ENCODE peak calls at places on chromosomes 3 and 15, in ten cellular contexts. Q, J, N, D, M, E, Z, S, R and L are unnamed samples.

GRCh38 chr3:49238274-49239127 is 38.5 kb downstream of the C3orf62 start:
- DNase-seq in M (no peak), E (no peak), D (peak; percentile 13), Q (peak; percentile 88), R (no peak), J (peak; percentile 95), Z (peak; percentile 93), S (no peak), N (peak; percentile 84), L (peak; percentile 21)

GRCh38 chr3:148648685-148649352 is 48.9 kb upstream of the AGTR1 start:
- DNase-seq in J (no peak), M (no peak), Z (no peak), E (no peak), S (peak; percentile 49), D (no peak), Q (no peak), N (peak; percentile 73), R (no peak), L (peak; percentile 31)

GRCh38 chr3:130491431-130491830 is 25.5 kb upstream of the COL6A6 start:
- DNase-seq in E (no peak), R (no peak), S (no peak), J (no peak), Z (no peak), Q (no peak), N (no peak), D (peak; percentile 12), M (no peak), L (no peak)

GRCh38 chr15:37031198-37031597 is 69.2 kb downstream of the MEIS2 start:
- DNase-seq in N (peak; percentile 89), Q (no peak), E (no peak), D (no peak), Z (no peak), J (no peak), R (no peak), S (no peak), M (no peak), L (peak; percentile 48)

GRCh38 chr3:119808843-119809242 is 26.9 kb downstream of the NR1I2 start:
- DNase-seq in M (no peak), R (no peak), Z (no peak), D (no peak), Q (no peak), N (no peak), E (no peak), J (no peak), S (no peak), L (no peak)

GRCh38 chr15:24054547-24055245 is 367.6 kb upstream of the NDN start:
- DNase-seq in Q (no peak), M (no peak), Z (no peak), J (no peak), D (no peak), S (no peak), R (no peak), N (no peak), E (peak; percentile 53), L (no peak)

GRCh38 chr3:151460774-151461450 is at the start of gene IGSF10:
- DNase-seq in E (peak; percentile 46), R (no peak), M (no peak), D (peak; percentile 42), J (no peak), Z (no peak), Q (no peak), N (no peak), S (no peak), L (no peak)

GRCh38 chr3:127490271-127491023 is 100.1 kb downstream of the TPRA1 start:
- DNase-seq in J (no peak), E (no peak), N (no peak), M (no peak), R (peak; percentile 87), Z (peak; percentile 68), S (no peak), Q (no peak), D (no peak), L (no peak)

GRCh38 chr3:171829841-171830559 is 13.1 kb upstream of the TMEM212 start:
- DNase-seq in Z (no peak), E (peak; percentile 83), N (peak; percentile 83), M (peak; percentile 56), Q (peak; percentile 81), D (peak; percentile 81), R (no peak), J (peak; percentile 62), S (no peak), L (no peak)

GRCh38 chr3:42732829-42733459 is 30.3 kb upstream of the HHATL start:
- DNase-seq in E (no peak), D (no peak), J (no peak), Z (no peak), R (peak; percentile 93), S (no peak), M (no peak), Q (peak; percentile 81), N (no peak), L (no peak)
- TF ChIP-seq CTCF in E (no peak), D (peak; percentile 23), J (peak; percentile 5), Z (no peak), R (no peak), S (peak; percentile 5), M (no peak), Q (peak; percentile 77), N (no peak), L (no peak)

GRCh38 chr3:53775018-53775417 is 71.2 kb downstream of the CHDH start:
- DNase-seq in R (no peak), D (no peak), N (no peak), Q (no peak), M (no peak), J (no peak), Z (no peak), S (no peak), E (no peak), L (no peak)
- H3K4me3 ChIP-seq in R (no peak overlapping the region), D (no peak overlapping the region), N (no peak overlapping the region), Q (no peak overlapping the region), M (no peak overlapping the region), J (no peak overlapping the region), Z (no peak overlapping the region), S (no peak overlapping the region), E (no peak overlapping the region), L (no peak overlapping the region)

DNA sequence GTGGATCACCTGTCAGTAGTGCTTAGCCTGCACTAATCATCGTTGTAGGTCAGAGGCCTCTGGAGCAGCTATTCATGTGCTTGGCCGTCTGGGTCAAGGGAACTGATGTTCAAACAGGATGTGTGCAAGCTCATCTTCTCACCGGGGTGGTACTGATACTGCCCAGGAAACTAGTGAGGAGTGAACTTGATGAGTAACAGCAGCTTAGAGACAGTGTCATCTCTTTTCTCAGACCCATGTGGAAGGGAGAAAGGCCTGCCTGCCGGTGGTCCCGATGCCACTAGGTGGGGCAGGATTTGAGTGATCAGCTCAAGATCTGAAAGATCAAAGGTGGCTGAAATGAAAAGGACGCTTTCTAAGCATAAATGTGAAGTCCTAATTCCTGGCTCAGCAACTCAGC is 67.2 kb downstream of the CEMIP start:
- DNase-seq in M (no peak), R (no peak), S (no peak), J (no peak), E (no peak), Z (no peak), N (no peak), D (no peak), Q (peak; percentile 9), L (no peak)
- TF ChIP-seq CTCF in M (no peak), R (no peak), S (no peak), J (no peak), E (no peak), Z (no peak), N (no peak), D (no peak), Q (no peak), L (no peak)

GRCh38 chr15:101126618-101127502 is 125.0 kb downstream of the CHSY1 start:
- DNase-seq in E (no peak), Z (no peak), S (peak; percentile 31), J (peak; percentile 67), R (no peak), M (no peak), D (peak; percentile 64), N (peak; percentile 78), Q (no peak), L (no peak)
- H3K4me3 ChIP-seq in E (no peak overlapping the region), Z (no peak overlapping the region), S (no peak overlapping the region), J (peak overlapping the region; percentile 41), R (no peak overlapping the region), M (no peak overlapping the region), D (peak overlapping the region; percentile 13), N (no peak overlapping the region), Q (no peak overlapping the region), L (no peak overlapping the region)

GRCh38 chr3:33023176-33024136 is 72.0 kb downstream of the CCR4 start:
- DNase-seq in R (no peak), N (no peak), J (no peak), Q (no peak), Z (no peak), S (no peak), M (no peak), E (no peak), D (no peak), L (no peak)
- TF ChIP-seq CTCF in R (no peak), N (no peak), J (no peak), Q (no peak), Z (no peak), S (no peak), M (no peak), E (no peak), D (no peak), L (no peak)

GRCh38 chr3:56801597-56802410 is at the start of gene ARHGEF3:
- DNase-seq in R (no peak), E (peak; percentile 94), S (no peak), Z (no peak), J (peak; percentile 60), D (peak; percentile 82), N (peak; percentile 65), Q (peak; percentile 76), M (peak; percentile 89), L (no peak)

GRCh38 chr3:56796996-56797395 is 4.8 kb downstream of the ARHGEF3 start:
- DNase-seq in S (no peak), Q (no peak), N (no peak), J (no peak), D (no peak), E (no peak), Z (no peak), R (no peak), M (no peak), L (no peak)

GRCh38 chr3:56801151-56801596 is 575 bp downstream of the ARHGEF3 start:
- DNase-seq in N (no peak), D (no peak), R (no peak), Q (no peak), Z (no peak), S (no peak), M (no peak), J (no peak), E (no peak), L (no peak)

GRCh38 chr3:56800373-56801150 is 1.2 kb downstream of the ARHGEF3 start:
- DNase-seq in D (no peak), M (peak; percentile 36), Q (no peak), S (no peak), J (no peak), E (peak; percentile 42), N (no peak), Z (no peak), R (no peak), L (no peak)

GRCh38 chr3:56799251-56799882 is 2.4 kb downstream of the ARHGEF3 start:
- DNase-seq in Q (peak; percentile 73), J (peak; percentile 63), D (no peak), R (no peak), Z (no peak), N (peak; percentile 77), E (no peak), S (peak; percentile 57), M (no peak), L (no peak)
- H3K4me3 ChIP-seq in Q (peak overlapping the region; percentile 96), J (no peak overlapping the region), D (peak overlapping the region; percentile 12), R (peak overlapping the region; percentile 72), Z (peak overlapping the region; percentile 32), N (no peak overlapping the region), E (no peak overlapping the region), S (peak overlapping the region; percentile 24), M (peak overlapping the region; percentile 86), L (no peak overlapping the region)

GRCh38 chr15:39685999-39686613 is 96.5 kb downstream of the FSIP1 start:
- DNase-seq in N (peak; percentile 76), J (peak; percentile 63), Z (no peak), Q (peak; percentile 43), S (peak; percentile 61), D (peak; percentile 57), R (no peak), E (no peak), M (no peak), L (no peak)
- TF ChIP-seq CTCF in N (peak; percentile 70), J (peak; percentile 57), Z (peak; percentile 79), Q (peak; percentile 74), S (peak; percentile 64), D (peak; percentile 90), R (peak; percentile 63), E (peak; percentile 61), M (peak; percentile 87), L (peak; percentile 69)